ENCODE peak calls at places on chromosome 19, in six cellular contexts. One of them, this sample, is unnamed.

GRCh38 chr19:3024509-3024869 is 4.6 kb downstream of the TLE2 start:
- DNase-seq in neuronal stem cell: no peak
- DNase-seq in right cardiac atrium: no peak
- DNase-seq in CD8-positive, alpha-beta T cell: no peak
- DNase-seq in pancreas: no peak
- DNase-seq in upper lobe of right lung: no peak
- DNase-seq in this sample: no peak

GRCh38 chr19:2371656-2372055 is 11.6 kb downstream of the TMPRSS9 start:
- DNase-seq in neuronal stem cell: no peak
- DNase-seq in right cardiac atrium: no peak
- DNase-seq in CD8-positive, alpha-beta T cell: no peak
- DNase-seq in pancreas: no peak
- DNase-seq in upper lobe of right lung: no peak
- DNase-seq in this sample: no peak

GRCh38 chr19:8846819-8847218 is 14.6 kb downstream of the MBD3L1 start:
- DNase-seq in neuronal stem cell: no peak
- DNase-seq in right cardiac atrium: no peak
- DNase-seq in CD8-positive, alpha-beta T cell: no peak
- DNase-seq in pancreas: no peak
- DNase-seq in upper lobe of right lung: no peak
- DNase-seq in this sample: no peak

GRCh38 chr19:15464394-15465385 is at the start of gene RASAL3:
- DNase-seq in neuronal stem cell: no peak
- DNase-seq in right cardiac atrium: peak; percentile 61
- DNase-seq in CD8-positive, alpha-beta T cell: peak; percentile 83
- DNase-seq in pancreas: no peak
- DNase-seq in upper lobe of right lung: no peak
- DNase-seq in this sample: no peak

GRCh38 chr19:7851623-7852500 is 21.8 kb downstream of the EVI5L start:
- DNase-seq in neuronal stem cell: no peak
- DNase-seq in right cardiac atrium: peak; percentile 56
- DNase-seq in CD8-positive, alpha-beta T cell: no peak
- DNase-seq in pancreas: peak; percentile 75
- DNase-seq in upper lobe of right lung: no peak
- DNase-seq in this sample: no peak

GRCh38 chr19:3500429-3501101 is at the start of gene DOHH:
- DNase-seq in neuronal stem cell: peak; percentile 93
- DNase-seq in right cardiac atrium: peak; percentile 98
- DNase-seq in CD8-positive, alpha-beta T cell: peak; percentile 96
- DNase-seq in pancreas: peak; percentile 99
- DNase-seq in upper lobe of right lung: peak; percentile 97
- DNase-seq in this sample: peak; percentile 97

GRCh38 chr19:50882188-50882587 is 8.9 kb downstream of the KLK2 start:
- DNase-seq in neuronal stem cell: no peak
- DNase-seq in right cardiac atrium: no peak
- DNase-seq in CD8-positive, alpha-beta T cell: no peak
- DNase-seq in pancreas: no peak
- DNase-seq in upper lobe of right lung: no peak
- DNase-seq in this sample: no peak

GRCh38 chr19:6076675-6077463 is 33.4 kb downstream of the RFX2 start:
- DNase-seq in neuronal stem cell: no peak
- DNase-seq in right cardiac atrium: no peak
- DNase-seq in CD8-positive, alpha-beta T cell: no peak
- DNase-seq in pancreas: no peak
- DNase-seq in upper lobe of right lung: no peak
- DNase-seq in this sample: no peak

GRCh38 chr19:12793290-12794195 is 2.3 kb downstream of the JUNB start:
- DNase-seq in neuronal stem cell: peak; percentile 94
- DNase-seq in right cardiac atrium: peak; percentile 97
- DNase-seq in CD8-positive, alpha-beta T cell: peak; percentile 90
- DNase-seq in pancreas: peak; percentile 97
- DNase-seq in upper lobe of right lung: peak; percentile 98
- DNase-seq in this sample: peak; percentile 93

GRCh38 chr19:31330761-31331160 is 18.5 kb downstream of the TSHZ3 start:
- DNase-seq in neuronal stem cell: no peak
- DNase-seq in right cardiac atrium: no peak
- DNase-seq in CD8-positive, alpha-beta T cell: no peak
- DNase-seq in pancreas: no peak
- DNase-seq in upper lobe of right lung: no peak
- DNase-seq in this sample: no peak

GRCh38 chr19:31331536-31331935 is 17.7 kb downstream of the TSHZ3 start:
- DNase-seq in neuronal stem cell: no peak
- DNase-seq in right cardiac atrium: no peak
- DNase-seq in CD8-positive, alpha-beta T cell: no peak
- DNase-seq in pancreas: no peak
- DNase-seq in upper lobe of right lung: no peak
- DNase-seq in this sample: no peak

GRCh38 chr19:31330237-31330636 is 19.0 kb downstream of the TSHZ3 start:
- DNase-seq in neuronal stem cell: no peak
- DNase-seq in right cardiac atrium: no peak
- DNase-seq in CD8-positive, alpha-beta T cell: no peak
- DNase-seq in pancreas: no peak
- DNase-seq in upper lobe of right lung: no peak
- DNase-seq in this sample: no peak

GRCh38 chr19:31334101-31334848 is 15.0 kb downstream of the TSHZ3 start:
- DNase-seq in neuronal stem cell: no peak
- DNase-seq in right cardiac atrium: no peak
- DNase-seq in CD8-positive, alpha-beta T cell: no peak
- DNase-seq in pancreas: no peak
- DNase-seq in upper lobe of right lung: no peak
- DNase-seq in this sample: peak; percentile 77

DNA sequence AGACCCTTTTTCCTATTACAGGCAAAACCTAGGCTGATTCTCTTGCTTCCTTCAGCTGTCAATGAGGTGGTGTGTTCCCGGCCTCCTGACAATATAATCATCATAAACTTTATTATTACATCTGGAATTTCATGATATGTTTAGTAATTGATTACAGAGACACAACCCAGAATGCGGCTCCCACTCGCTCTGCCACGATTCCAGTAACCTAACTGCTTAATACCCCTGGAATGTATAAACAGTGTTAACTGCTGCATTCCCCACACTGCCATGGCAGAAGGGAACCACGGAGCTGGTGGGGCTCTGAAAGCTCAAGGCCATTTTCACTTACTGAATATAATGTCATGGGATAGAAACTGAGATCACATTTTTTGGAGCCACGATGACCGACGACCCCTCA is 17.1 kb downstream of the TSHZ3 start:
- DNase-seq in neuronal stem cell: no peak
- DNase-seq in right cardiac atrium: no peak
- DNase-seq in CD8-positive, alpha-beta T cell: no peak
- DNase-seq in pancreas: no peak
- DNase-seq in upper lobe of right lung: no peak
- DNase-seq in this sample: no peak
- H3K4me1 ChIP-seq in neuronal stem cell: no peaks in the 10 kb centered on the region
- H3K4me1 ChIP-seq in right cardiac atrium: no peaks in the 10 kb centered on the region
- H3K4me1 ChIP-seq in CD8-positive, alpha-beta T cell: no peaks in the 10 kb centered on the region
- H3K4me1 ChIP-seq in pancreas: no peaks in the 10 kb centered on the region
- H3K4me1 ChIP-seq in upper lobe of right lung: no peaks in the 10 kb centered on the region
- H3K4me1 ChIP-seq in this sample: peaks cover 12% of the 10 kb centered on the region

GRCh38 chr19:35236638-35237400 is 8.3 kb upstream of the FAM187B start:
- DNase-seq in neuronal stem cell: no peak
- DNase-seq in right cardiac atrium: no peak
- DNase-seq in CD8-positive, alpha-beta T cell: no peak
- DNase-seq in pancreas: no peak
- DNase-seq in upper lobe of right lung: no peak
- DNase-seq in this sample: no peak

GRCh38 chr19:35240322-35240721 is 8.5 kb upstream of the LSR start:
- DNase-seq in neuronal stem cell: no peak
- DNase-seq in right cardiac atrium: no peak
- DNase-seq in CD8-positive, alpha-beta T cell: peak; percentile 35
- DNase-seq in pancreas: no peak
- DNase-seq in upper lobe of right lung: no peak
- DNase-seq in this sample: no peak

GRCh38 chr19:35246466-35247096 is 2.2 kb upstream of the LSR start:
- DNase-seq in neuronal stem cell: no peak
- DNase-seq in right cardiac atrium: no peak
- DNase-seq in CD8-positive, alpha-beta T cell: no peak
- DNase-seq in pancreas: no peak
- DNase-seq in upper lobe of right lung: no peak
- DNase-seq in this sample: no peak

GRCh38 chr19:35241417-35241816 is 7.4 kb upstream of the LSR start:
- DNase-seq in neuronal stem cell: no peak
- DNase-seq in right cardiac atrium: no peak
- DNase-seq in CD8-positive, alpha-beta T cell: no peak
- DNase-seq in pancreas: no peak
- DNase-seq in upper lobe of right lung: no peak
- DNase-seq in this sample: no peak
- H3K9me3 ChIP-seq in neuronal stem cell: peaks cover under 1% of the 10 kb centered on the region
- H3K9me3 ChIP-seq in right cardiac atrium: no peaks in the 10 kb centered on the region
- H3K9me3 ChIP-seq in CD8-positive, alpha-beta T cell: no peaks in the 10 kb centered on the region
- H3K9me3 ChIP-seq in pancreas: no peaks in the 10 kb centered on the region
- H3K9me3 ChIP-seq in upper lobe of right lung: peaks cover 7% of the 10 kb centered on the region
- H3K9me3 ChIP-seq in this sample: peaks cover 9% of the 10 kb centered on the region

GRCh38 chr19:49690656-49691242 is at the start of gene CPT1C:
- DNase-seq in neuronal stem cell: peak; percentile 91
- DNase-seq in right cardiac atrium: peak; percentile 93
- DNase-seq in CD8-positive, alpha-beta T cell: peak; percentile 48
- DNase-seq in pancreas: peak; percentile 89
- DNase-seq in upper lobe of right lung: peak; percentile 85
- DNase-seq in this sample: peak; percentile 53
- H3K4me3 ChIP-seq in neuronal stem cell: peak within 1 kb of the TSS; percentile 94
- H3K4me3 ChIP-seq in right cardiac atrium: peak within 1 kb of the TSS; percentile 50
- H3K4me3 ChIP-seq in CD8-positive, alpha-beta T cell: peak within 1 kb of the TSS; percentile 38
- H3K4me3 ChIP-seq in pancreas: peak within 1 kb of the TSS; percentile 51
- H3K4me3 ChIP-seq in upper lobe of right lung: peak within 1 kb of the TSS; percentile 59
- H3K4me3 ChIP-seq in this sample: no peak within 1 kb of the TSS

GRCh38 chr19:17406887-17407196 is 1.4 kb upstream of the BST2 start:
- DNase-seq in neuronal stem cell: no peak
- DNase-seq in right cardiac atrium: no peak
- DNase-seq in CD8-positive, alpha-beta T cell: no peak
- DNase-seq in pancreas: no peak
- DNase-seq in upper lobe of right lung: no peak
- DNase-seq in this sample: no peak
- H3K4me1 ChIP-seq in neuronal stem cell: peaks cover 21% of the 10 kb centered on the region
- H3K4me1 ChIP-seq in right cardiac atrium: no peaks in the 10 kb centered on the region
- H3K4me1 ChIP-seq in CD8-positive, alpha-beta T cell: peaks cover 28% of the 10 kb centered on the region
- H3K4me1 ChIP-seq in pancreas: no peaks in the 10 kb centered on the region
- H3K4me1 ChIP-seq in upper lobe of right lung: peaks cover 17% of the 10 kb centered on the region
- H3K4me1 ChIP-seq in this sample: peaks cover 22% of the 10 kb centered on the region

DNA sequence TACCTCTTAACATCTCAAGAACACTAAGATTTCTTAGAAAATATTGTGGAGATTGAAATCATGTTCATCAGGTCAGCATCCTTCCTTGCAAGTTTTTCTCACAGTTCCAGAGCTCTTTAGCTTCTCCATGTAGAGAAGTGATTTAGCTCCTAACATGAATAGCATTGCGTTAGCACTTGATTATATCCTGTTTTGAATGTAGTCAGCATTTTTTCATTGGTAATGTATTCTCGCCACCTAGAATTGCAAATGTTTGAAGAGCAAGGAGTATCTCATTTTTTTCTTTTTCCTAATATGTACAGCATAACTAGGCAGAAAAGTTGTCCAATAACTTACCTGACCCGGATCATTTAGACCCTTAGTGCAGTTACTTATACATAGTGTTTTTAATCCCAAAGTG is 6.6 kb downstream of the ZNF470 start:
- DNase-seq in neuronal stem cell: no peak
- DNase-seq in right cardiac atrium: no peak
- DNase-seq in CD8-positive, alpha-beta T cell: no peak
- DNase-seq in pancreas: no peak
- DNase-seq in upper lobe of right lung: no peak
- DNase-seq in this sample: no peak
- H3K9me3 ChIP-seq in neuronal stem cell: peaks cover 98% of the 10 kb centered on the region
- H3K9me3 ChIP-seq in right cardiac atrium: peaks cover 19% of the 10 kb centered on the region
- H3K9me3 ChIP-seq in CD8-positive, alpha-beta T cell: peaks cover 67% of the 10 kb centered on the region
- H3K9me3 ChIP-seq in pancreas: peaks cover 3% of the 10 kb centered on the region
- H3K9me3 ChIP-seq in upper lobe of right lung: peaks cover 89% of the 10 kb centered on the region
- H3K9me3 ChIP-seq in this sample: peaks cover 17% of the 10 kb centered on the region

GRCh38 chr19:14383556-14383897 is 2.3 kb downstream of the ADGRE5 start:
- DNase-seq in neuronal stem cell: no peak
- DNase-seq in right cardiac atrium: no peak
- DNase-seq in CD8-positive, alpha-beta T cell: no peak
- DNase-seq in pancreas: no peak
- DNase-seq in upper lobe of right lung: no peak
- DNase-seq in this sample: no peak

GRCh38 chr19:14383898-14384669 is 2.8 kb downstream of the ADGRE5 start:
- DNase-seq in neuronal stem cell: no peak
- DNase-seq in right cardiac atrium: peak; percentile 63
- DNase-seq in CD8-positive, alpha-beta T cell: peak; percentile 73
- DNase-seq in pancreas: no peak
- DNase-seq in upper lobe of right lung: no peak
- DNase-seq in this sample: no peak

GRCh38 chr19:14390548-14390947 is 9.3 kb downstream of the ADGRE5 start:
- DNase-seq in neuronal stem cell: no peak
- DNase-seq in right cardiac atrium: no peak
- DNase-seq in CD8-positive, alpha-beta T cell: no peak
- DNase-seq in pancreas: no peak
- DNase-seq in upper lobe of right lung: no peak
- DNase-seq in this sample: no peak

GRCh38 chr19:14381689-14382474 is 638 bp downstream of the ADGRE5 start:
- DNase-seq in neuronal stem cell: no peak
- DNase-seq in right cardiac atrium: peak; percentile 78
- DNase-seq in CD8-positive, alpha-beta T cell: peak; percentile 82
- DNase-seq in pancreas: no peak
- DNase-seq in upper lobe of right lung: no peak
- DNase-seq in this sample: peak; percentile 23

DNA sequence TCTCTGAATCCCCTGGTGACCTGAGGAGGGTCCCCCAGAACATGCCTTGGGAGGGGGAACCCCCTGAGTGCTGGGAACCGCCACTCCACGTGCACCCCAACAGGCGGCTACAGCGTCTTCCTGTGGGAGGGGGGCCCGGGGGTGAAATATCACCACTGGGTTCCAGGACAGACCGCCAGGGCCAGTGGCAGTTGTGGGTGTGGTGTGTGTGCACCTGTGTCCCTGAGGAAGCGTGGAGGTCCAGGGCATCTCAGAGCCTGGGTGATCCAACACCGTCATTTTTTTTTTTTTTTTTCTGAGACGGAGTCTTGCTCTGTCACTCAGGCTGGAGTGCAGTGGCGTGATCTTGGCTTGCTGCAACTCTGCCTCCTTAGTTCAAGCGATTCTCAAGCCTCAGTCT is 4.2 kb downstream of the ADGRE5 start:
- DNase-seq in neuronal stem cell: no peak
- DNase-seq in right cardiac atrium: no peak
- DNase-seq in CD8-positive, alpha-beta T cell: no peak
- DNase-seq in pancreas: no peak
- DNase-seq in upper lobe of right lung: no peak
- DNase-seq in this sample: no peak
- H3K4me3 ChIP-seq in neuronal stem cell: no peak overlapping the region
- H3K4me3 ChIP-seq in right cardiac atrium: no peak overlapping the region
- H3K4me3 ChIP-seq in CD8-positive, alpha-beta T cell: peak overlapping the region; percentile 69
- H3K4me3 ChIP-seq in pancreas: no peak overlapping the region
- H3K4me3 ChIP-seq in upper lobe of right lung: peak overlapping the region; percentile 36
- H3K4me3 ChIP-seq in this sample: no peak overlapping the region

GRCh38 chr19:45442408-45442926 is 18.8 kb upstream of the ERCC1 start:
- DNase-seq in neuronal stem cell: no peak
- DNase-seq in right cardiac atrium: no peak
- DNase-seq in CD8-positive, alpha-beta T cell: no peak
- DNase-seq in pancreas: no peak
- DNase-seq in upper lobe of right lung: no peak
- DNase-seq in this sample: no peak
- H3K4me1 ChIP-seq in neuronal stem cell: peaks cover 14% of the 10 kb centered on the region
- H3K4me1 ChIP-seq in right cardiac atrium: peaks cover 7% of the 10 kb centered on the region
- H3K4me1 ChIP-seq in CD8-positive, alpha-beta T cell: peaks cover 39% of the 10 kb centered on the region
- H3K4me1 ChIP-seq in pancreas: peaks cover 11% of the 10 kb centered on the region
- H3K4me1 ChIP-seq in upper lobe of right lung: peaks cover 17% of the 10 kb centered on the region
- H3K4me1 ChIP-seq in this sample: peaks cover 16% of the 10 kb centered on the region